ENCODE peak calls at places on chromosomes 13 and 19, in four cellular contexts. B is fibroblast of the conjunctiva, X is NCI-H1105, J is neural crest cell. N is an unnamed sample.

GRCh38 chr13:20796791-20797513 is 23.2 kb upstream of the EEF1AKMT1 start:
- DNase-seq in B (no peak), X (no peak), J (no peak), N (no peak)

GRCh38 chr19:41753936-41754529 is 1.3 kb upstream of the CEACAM6 start:
- DNase-seq in B (peak; percentile 3), X (peak; percentile 46), J (peak; percentile 33), N (peak; percentile 59)

GRCh38 chr19:39127812-39128510 is 2.4 kb downstream of the PAK4 start:
- DNase-seq in B (no peak), X (peak; percentile 65), J (no peak), N (no peak)

GRCh38 chr19:46551175-46551574 is 50.0 kb upstream of the CALM3 start:
- DNase-seq in B (no peak), X (no peak), J (no peak), N (no peak)

GRCh38 chr13:46168341-46168740 is 13.6 kb downstream of the LCP1 start:
- DNase-seq in B (no peak), X (no peak), J (no peak), N (peak; percentile 65)

GRCh38 chr13:35266412-35266811 is 210.1 kb downstream of the MAB21L1 start:
- DNase-seq in B (no peak), X (no peak), J (no peak), N (no peak)

GRCh38 chr19:40175820-40176219 is 15.4 kb upstream of the MAP3K10 start:
- DNase-seq in B (no peak), X (no peak), J (no peak), N (no peak)

GRCh38 chr13:36377822-36378480 is 31.8 kb upstream of the SPART start:
- DNase-seq in B (no peak), X (no peak), J (no peak), N (no peak)

GRCh38 chr19:23098286-23098685 is 18.5 kb upstream of the ZNF730 start:
- DNase-seq in B (no peak), X (no peak), J (no peak), N (no peak)

GRCh38 chr19:50300814-50301606 is 28.2 kb downstream of the KCNC3 start:
- DNase-seq in B (peak; percentile 29), X (no peak), J (no peak), N (no peak)

GRCh38 chr13:49652691-49653305 is 24.5 kb downstream of the ARL11 start:
- DNase-seq in B (no peak), X (peak; percentile 34), J (peak; percentile 32), N (no peak)

GRCh38 chr13:45521292-45521691 is 56.6 kb downstream of the COG3 start:
- DNase-seq in B (no peak), X (no peak), J (no peak), N (no peak)

GRCh38 chr13:110284809-110285519 is 22.0 kb downstream of the COL4A1 start:
- DNase-seq in B (no peak), X (no peak), J (no peak), N (no peak)

GRCh38 chr13:41500501-41500900 is 43.2 kb downstream of the RGCC start:
- DNase-seq in B (no peak), X (no peak), J (no peak), N (peak; percentile 16)

GRCh38 chr19:18780631-18781030 is 10.5 kb downstream of the COMP start:
- DNase-seq in B (no peak), X (no peak), J (no peak), N (no peak)

GRCh38 chr13:34340534-34340933 is 522.6 kb downstream of the RFC3 start:
- DNase-seq in B (no peak), X (no peak), J (no peak), N (no peak)

GRCh38 chr19:58558066-58558622 is at the start of gene UBE2M:
- DNase-seq in B (no peak), X (no peak), J (peak; percentile 57), N (no peak)

GRCh38 chr13:38875186-38875875 is 115.3 kb downstream of the STOML3 start:
- DNase-seq in B (no peak), X (no peak), J (no peak), N (no peak)

GRCh38 chr13:23418776-23419683 is 14.5 kb downstream of the SACS start:
- DNase-seq in B (no peak), X (no peak), J (no peak), N (no peak)

GRCh38 chr13:63161219-63161618 is 1745.6 kb upstream of the PCDH20 start:
- DNase-seq in B (no peak), X (no peak), J (no peak), N (no peak)

GRCh38 chr13:85864963-85865530 is 65.8 kb upstream of the SLITRK6 start:
- DNase-seq in B (no peak), X (no peak), J (no peak), N (no peak)

GRCh38 chr19:47003611-47003935 is 16.1 kb upstream of the NPAS1 start:
- DNase-seq in B (no peak), X (no peak), J (no peak), N (no peak)

GRCh38 chr19:45470147-45471081 is 2.6 kb downstream of the FOSB start:
- DNase-seq in B (no peak), X (no peak), J (no peak), N (peak; percentile 29)

GRCh38 chr19:27754700-27755099 is 1458.3 kb downstream of the UQCRFS1 start:
- DNase-seq in B (no peak), X (no peak), J (no peak), N (no peak)

GRCh38 chr13:23796546-23796945 is 92.7 kb downstream of the MIPEP start:
- DNase-seq in B (peak; percentile 14), X (no peak), J (no peak), N (no peak)

GRCh38 chr19:4971424-4971793 is 2.5 kb downstream of the KDM4B start:
- DNase-seq in B (no peak), X (no peak), J (no peak), N (no peak)

GRCh38 chr13:94712287-94712811 is at the start of gene SOX21:
- DNase-seq in B (no peak), X (no peak), J (peak; percentile 49), N (no peak)

GRCh38 chr13:44484562-44485164 is 91.5 kb downstream of the TSC22D1 start:
- DNase-seq in B (no peak), X (no peak), J (no peak), N (no peak)

GRCh38 chr19:17532116-17532515 is 20.7 kb downstream of the PGLS start:
- DNase-seq in B (no peak), X (no peak), J (no peak), N (no peak)

GRCh38 chr19:34184880-34185491 is 12.7 kb downstream of the LSM14A start:
- DNase-seq in B (peak; percentile 21), X (no peak), J (no peak), N (no peak)

GRCh38 chr19:11154683-11155047 is 917 bp downstream of the SPC24 start:
- DNase-seq in B (no peak), X (no peak), J (no peak), N (no peak)

GRCh38 chr19:398719-399118 is 10.2 kb downstream of the C2CD4C start:
- DNase-seq in B (no peak), X (no peak), J (no peak), N (no peak)

GRCh38 chr13:41130356-41130755 is 2.2 kb downstream of the KBTBD6 start:
- DNase-seq in B (no peak), X (no peak), J (no peak), N (no peak)

GRCh38 chr19:49786432-49786831 is 19.6 kb downstream of the AP2A1 start:
- DNase-seq in B (peak; percentile 26), X (no peak), J (no peak), N (no peak)

GRCh38 chr13:101942038-101942437 is 459.8 kb downstream of the FGF14 start:
- DNase-seq in B (no peak), X (peak; percentile 49), J (peak; percentile 24), N (no peak)

GRCh38 chr19:54883228-54883627 is 9.2 kb downstream of the FCAR start:
- DNase-seq in B (no peak), X (no peak), J (no peak), N (no peak)